ENCODE peak calls at places on chromosome 6, in eight cellular contexts. Y, V, X, D, S, K, O and L are unnamed samples.
A peak's percentile ranks its signal among the peaks of the same experiment; 100 is the strongest.

GRCh38 chr6:40845588-40845987 is 193.4 kb downstream of the UNC5CL start:
- DNase-seq in Y (no peak), V (no peak), X (no peak), D (no peak), S (peak; percentile 55), K (peak; percentile 34), O (peak; percentile 24), L (no peak)

GRCh38 chr6:138054982-138055381 is 52.2 kb downstream of the PERP start:
- DNase-seq in Y (no peak), V (no peak), X (no peak), D (no peak), S (no peak), K (no peak), O (no peak), L (no peak)

GRCh38 chr6:21748343-21749063 is 155.0 kb downstream of the SOX4 start:
- DNase-seq in Y (no peak), V (no peak), X (no peak), D (peak; percentile 80), S (peak; percentile 66), K (no peak), O (peak; percentile 62), L (peak; percentile 68)

GRCh38 chr6:11160199-11160598 is 48.7 kb upstream of the ERVFRD-1 start:
- DNase-seq in Y (no peak), V (no peak), X (no peak), D (no peak), S (no peak), K (no peak), O (peak; percentile 33), L (no peak)

GRCh38 chr6:140043762-140044378 is 669.4 kb upstream of the CITED2 start:
- DNase-seq in Y (no peak), V (no peak), X (no peak), D (no peak), S (peak; percentile 56), K (peak; percentile 72), O (peak; percentile 88), L (no peak)

GRCh38 chr6:141203902-141204575 is 928.7 kb upstream of the GJE1 start:
- DNase-seq in Y (no peak), V (no peak), X (no peak), D (no peak), S (peak; percentile 60), K (no peak), O (no peak), L (no peak)

GRCh38 chr6:113340371-113340770 is 516.8 kb upstream of the MARCKS start:
- DNase-seq in Y (no peak), V (no peak), X (no peak), D (no peak), S (no peak), K (no peak), O (no peak), L (no peak)

GRCh38 chr6:145960918-145961604 is 3.1 kb downstream of the SHPRH start:
- DNase-seq in Y (no peak), V (no peak), X (no peak), D (no peak), S (peak; percentile 48), K (no peak), O (no peak), L (no peak)

GRCh38 chr6:150116195-150116800 is 26.5 kb upstream of the PPP1R14C start:
- DNase-seq in Y (no peak), V (no peak), X (no peak), D (no peak), S (no peak), K (no peak), O (no peak), L (no peak)

GRCh38 chr6:148747145-148747492 is 289 bp downstream of the UST start:
- DNase-seq in Y (no peak), V (no peak), X (peak; percentile 40), D (peak; percentile 15), S (peak; percentile 82), K (peak; percentile 50), O (no peak), L (no peak)

GRCh38 chr6:116355796-116356195 is 15.0 kb upstream of the DSE start:
- DNase-seq in Y (no peak), V (no peak), X (no peak), D (no peak), S (peak; percentile 6), K (no peak), O (no peak), L (no peak)

GRCh38 chr6:56145616-56146015 is 101.8 kb downstream of the COL21A1 start:
- DNase-seq in Y (no peak), V (no peak), X (no peak), D (no peak), S (peak; percentile 28), K (no peak), O (no peak), L (no peak)

GRCh38 chr6:41939848-41940758 is 1.5 kb downstream of the CCND3 start:
- DNase-seq in Y (no peak), V (peak; percentile 38), X (peak; percentile 32), D (no peak), S (peak; percentile 56), K (no peak), O (no peak), L (no peak)

GRCh38 chr6:169164451-169164850 is 89.2 kb downstream of the THBS2 start:
- DNase-seq in Y (no peak), V (no peak), X (no peak), D (no peak), S (no peak), K (no peak), O (no peak), L (no peak)

GRCh38 chr6:158376650-158377081 is 64.4 kb downstream of the TULP4 start:
- DNase-seq in Y (no peak), V (no peak), X (no peak), D (no peak), S (peak; percentile 76), K (no peak), O (peak; percentile 49), L (no peak)

GRCh38 chr6:136486357-136486756 is 63.9 kb downstream of the MAP7 start:
- DNase-seq in Y (no peak), V (no peak), X (no peak), D (no peak), S (no peak), K (no peak), O (no peak), L (no peak)

GRCh38 chr6:137240168-137240567 is 21.0 kb upstream of the IFNGR1 start:
- DNase-seq in Y (no peak), V (no peak), X (peak; percentile 59), D (no peak), S (peak; percentile 91), K (no peak), O (no peak), L (no peak)

GRCh38 chr6:147872002-147872401 is 363.5 kb downstream of the SAMD5 start:
- DNase-seq in Y (no peak), V (no peak), X (no peak), D (no peak), S (no peak), K (no peak), O (no peak), L (no peak)

GRCh38 chr6:23091795-23092194 is 522.4 kb downstream of the HDGFL1 start:
- DNase-seq in Y (no peak), V (no peak), X (no peak), D (no peak), S (peak; percentile 35), K (no peak), O (no peak), L (no peak)

GRCh38 chr6:89298680-89299450 is 16.2 kb downstream of the GABRR2 start:
- DNase-seq in Y (no peak), V (no peak), X (no peak), D (no peak), S (peak; percentile 27), K (peak; percentile 72), O (no peak), L (no peak)

GRCh38 chr6:157928428-157928827 is 53.2 kb upstream of the SYNJ2 start:
- DNase-seq in Y (no peak), V (no peak), X (no peak), D (no peak), S (no peak), K (no peak), O (no peak), L (no peak)